ENCODE peak calls at places on chromosomes 11 and 22, in seven cellular contexts. One of them, this sample, is unnamed.

GRCh38 chr11:429391-429790 is 12.4 kb downstream of the ANO9 start:
- DNase-seq in PC-3: no peak
- DNase-seq in A172: no peak
- DNase-seq in activated T-helper 1 cell treated with anti-CD3 and anti-CD28 coated beads, Interleukin-2, amount 50 U/mL, for 16 hours: no peak
- DNase-seq in activated CD4-positive, alpha-beta T cell treated with anti-CD3 and anti-CD28 coated beads, Interleukin-2, amount 50 U/mL, for 48 hours: no peak
- DNase-seq in RCC 7860: no peak
- DNase-seq in cardiac fibroblast: no peak
- DNase-seq in this sample: no peak

GRCh38 chr22:20305894-20306645 is 13.8 kb downstream of the DGCR6L start:
- DNase-seq in PC-3: no peak
- DNase-seq in A172: no peak
- DNase-seq in activated T-helper 1 cell treated with anti-CD3 and anti-CD28 coated beads, Interleukin-2, amount 50 U/mL, for 16 hours: no peak
- DNase-seq in activated CD4-positive, alpha-beta T cell treated with anti-CD3 and anti-CD28 coated beads, Interleukin-2, amount 50 U/mL, for 48 hours: no peak
- DNase-seq in RCC 7860: no peak
- DNase-seq in cardiac fibroblast: no peak
- DNase-seq in this sample: no peak

GRCh38 chr11:85665756-85666155 is 827 bp upstream of the CREBZF start:
- DNase-seq in PC-3: no peak
- DNase-seq in A172: no peak
- DNase-seq in activated T-helper 1 cell treated with anti-CD3 and anti-CD28 coated beads, Interleukin-2, amount 50 U/mL, for 16 hours: no peak
- DNase-seq in activated CD4-positive, alpha-beta T cell treated with anti-CD3 and anti-CD28 coated beads, Interleukin-2, amount 50 U/mL, for 48 hours: no peak
- DNase-seq in RCC 7860: no peak
- DNase-seq in cardiac fibroblast: no peak
- DNase-seq in this sample: peak; percentile 30

GRCh38 chr11:132621976-132622375 is 910.3 kb downstream of the OPCML start:
- DNase-seq in PC-3: no peak
- DNase-seq in A172: no peak
- DNase-seq in activated T-helper 1 cell treated with anti-CD3 and anti-CD28 coated beads, Interleukin-2, amount 50 U/mL, for 16 hours: no peak
- DNase-seq in activated CD4-positive, alpha-beta T cell treated with anti-CD3 and anti-CD28 coated beads, Interleukin-2, amount 50 U/mL, for 48 hours: no peak
- DNase-seq in RCC 7860: no peak
- DNase-seq in cardiac fibroblast: no peak
- DNase-seq in this sample: no peak

GRCh38 chr22:24066260-24066659 is 55.2 kb downstream of the CABIN1 start:
- DNase-seq in PC-3: no peak
- DNase-seq in A172: no peak
- DNase-seq in activated T-helper 1 cell treated with anti-CD3 and anti-CD28 coated beads, Interleukin-2, amount 50 U/mL, for 16 hours: no peak
- DNase-seq in activated CD4-positive, alpha-beta T cell treated with anti-CD3 and anti-CD28 coated beads, Interleukin-2, amount 50 U/mL, for 48 hours: no peak
- DNase-seq in RCC 7860: no peak
- DNase-seq in cardiac fibroblast: no peak
- DNase-seq in this sample: no peak

GRCh38 chr11:84313830-84314359 is 1027.7 kb upstream of the CCDC90B start:
- DNase-seq in PC-3: no peak
- DNase-seq in A172: no peak
- DNase-seq in activated T-helper 1 cell treated with anti-CD3 and anti-CD28 coated beads, Interleukin-2, amount 50 U/mL, for 16 hours: no peak
- DNase-seq in activated CD4-positive, alpha-beta T cell treated with anti-CD3 and anti-CD28 coated beads, Interleukin-2, amount 50 U/mL, for 48 hours: no peak
- DNase-seq in RCC 7860: no peak
- DNase-seq in cardiac fibroblast: no peak
- DNase-seq in this sample: no peak

GRCh38 chr11:69892237-69892985 is 73.2 kb upstream of the FGF3 start:
- DNase-seq in PC-3: no peak
- DNase-seq in A172: no peak
- DNase-seq in activated T-helper 1 cell treated with anti-CD3 and anti-CD28 coated beads, Interleukin-2, amount 50 U/mL, for 16 hours: no peak
- DNase-seq in activated CD4-positive, alpha-beta T cell treated with anti-CD3 and anti-CD28 coated beads, Interleukin-2, amount 50 U/mL, for 48 hours: no peak
- DNase-seq in RCC 7860: no peak
- DNase-seq in cardiac fibroblast: no peak
- DNase-seq in this sample: no peak

GRCh38 chr11:68118753-68119448 is 2.3 kb downstream of the CHKA start:
- DNase-seq in PC-3: peak; percentile 41
- DNase-seq in A172: no peak
- DNase-seq in activated T-helper 1 cell treated with anti-CD3 and anti-CD28 coated beads, Interleukin-2, amount 50 U/mL, for 16 hours: no peak
- DNase-seq in activated CD4-positive, alpha-beta T cell treated with anti-CD3 and anti-CD28 coated beads, Interleukin-2, amount 50 U/mL, for 48 hours: no peak
- DNase-seq in RCC 7860: no peak
- DNase-seq in cardiac fibroblast: peak; percentile 35
- DNase-seq in this sample: peak; percentile 35

GRCh38 chr22:33811686-33812085 is 108.6 kb downstream of the LARGE1 start:
- DNase-seq in PC-3: no peak
- DNase-seq in A172: peak; percentile 61
- DNase-seq in activated T-helper 1 cell treated with anti-CD3 and anti-CD28 coated beads, Interleukin-2, amount 50 U/mL, for 16 hours: no peak
- DNase-seq in activated CD4-positive, alpha-beta T cell treated with anti-CD3 and anti-CD28 coated beads, Interleukin-2, amount 50 U/mL, for 48 hours: no peak
- DNase-seq in RCC 7860: no peak
- DNase-seq in cardiac fibroblast: peak; percentile 74
- DNase-seq in this sample: peak; percentile 14

GRCh38 chr11:111299111-111300026 is 1.0 kb downstream of the POU2AF3 start:
- DNase-seq in PC-3: peak; percentile 43
- DNase-seq in A172: peak; percentile 16
- DNase-seq in activated T-helper 1 cell treated with anti-CD3 and anti-CD28 coated beads, Interleukin-2, amount 50 U/mL, for 16 hours: no peak
- DNase-seq in activated CD4-positive, alpha-beta T cell treated with anti-CD3 and anti-CD28 coated beads, Interleukin-2, amount 50 U/mL, for 48 hours: peak; percentile 12
- DNase-seq in RCC 7860: no peak
- DNase-seq in cardiac fibroblast: peak; percentile 40
- DNase-seq in this sample: peak; percentile 40

GRCh38 chr11:73274722-73275380 is 2.7 kb downstream of the P2RY6 start:
- DNase-seq in PC-3: no peak
- DNase-seq in A172: no peak
- DNase-seq in activated T-helper 1 cell treated with anti-CD3 and anti-CD28 coated beads, Interleukin-2, amount 50 U/mL, for 16 hours: no peak
- DNase-seq in activated CD4-positive, alpha-beta T cell treated with anti-CD3 and anti-CD28 coated beads, Interleukin-2, amount 50 U/mL, for 48 hours: no peak
- DNase-seq in RCC 7860: no peak
- DNase-seq in cardiac fibroblast: no peak
- DNase-seq in this sample: no peak

GRCh38 chr22:26671317-26672059 is 14.1 kb downstream of the MIAT start:
- DNase-seq in PC-3: no peak
- DNase-seq in A172: no peak
- DNase-seq in activated T-helper 1 cell treated with anti-CD3 and anti-CD28 coated beads, Interleukin-2, amount 50 U/mL, for 16 hours: peak; percentile 55
- DNase-seq in activated CD4-positive, alpha-beta T cell treated with anti-CD3 and anti-CD28 coated beads, Interleukin-2, amount 50 U/mL, for 48 hours: peak; percentile 81
- DNase-seq in RCC 7860: peak; percentile 85
- DNase-seq in cardiac fibroblast: no peak
- DNase-seq in this sample: no peak

GRCh38 chr11:61491736-61492395 is 16.7 kb upstream of the LRRC10B start:
- DNase-seq in PC-3: no peak
- DNase-seq in A172: no peak
- DNase-seq in activated T-helper 1 cell treated with anti-CD3 and anti-CD28 coated beads, Interleukin-2, amount 50 U/mL, for 16 hours: no peak
- DNase-seq in activated CD4-positive, alpha-beta T cell treated with anti-CD3 and anti-CD28 coated beads, Interleukin-2, amount 50 U/mL, for 48 hours: no peak
- DNase-seq in RCC 7860: no peak
- DNase-seq in cardiac fibroblast: no peak
- DNase-seq in this sample: no peak

GRCh38 chr11:45078236-45079074 is 68.0 kb upstream of the PRDM11 start:
- DNase-seq in PC-3: no peak
- DNase-seq in A172: no peak
- DNase-seq in activated T-helper 1 cell treated with anti-CD3 and anti-CD28 coated beads, Interleukin-2, amount 50 U/mL, for 16 hours: no peak
- DNase-seq in activated CD4-positive, alpha-beta T cell treated with anti-CD3 and anti-CD28 coated beads, Interleukin-2, amount 50 U/mL, for 48 hours: no peak
- DNase-seq in RCC 7860: no peak
- DNase-seq in cardiac fibroblast: peak; percentile 47
- DNase-seq in this sample: no peak

GRCh38 chr22:29078869-29079207 is 6.0 kb downstream of the KREMEN1 start:
- DNase-seq in PC-3: no peak
- DNase-seq in A172: no peak
- DNase-seq in activated T-helper 1 cell treated with anti-CD3 and anti-CD28 coated beads, Interleukin-2, amount 50 U/mL, for 16 hours: no peak
- DNase-seq in activated CD4-positive, alpha-beta T cell treated with anti-CD3 and anti-CD28 coated beads, Interleukin-2, amount 50 U/mL, for 48 hours: no peak
- DNase-seq in RCC 7860: no peak
- DNase-seq in cardiac fibroblast: no peak
- DNase-seq in this sample: no peak

GRCh38 chr11:8366316-8366715 is 102.6 kb upstream of the LMO1 start:
- DNase-seq in PC-3: no peak
- DNase-seq in A172: no peak
- DNase-seq in activated T-helper 1 cell treated with anti-CD3 and anti-CD28 coated beads, Interleukin-2, amount 50 U/mL, for 16 hours: no peak
- DNase-seq in activated CD4-positive, alpha-beta T cell treated with anti-CD3 and anti-CD28 coated beads, Interleukin-2, amount 50 U/mL, for 48 hours: no peak
- DNase-seq in RCC 7860: no peak
- DNase-seq in cardiac fibroblast: no peak
- DNase-seq in this sample: no peak

GRCh38 chr11:61834278-61835004 is 6.3 kb downstream of the FADS2 start:
- DNase-seq in PC-3: peak; percentile 34
- DNase-seq in A172: peak; percentile 68
- DNase-seq in activated T-helper 1 cell treated with anti-CD3 and anti-CD28 coated beads, Interleukin-2, amount 50 U/mL, for 16 hours: no peak
- DNase-seq in activated CD4-positive, alpha-beta T cell treated with anti-CD3 and anti-CD28 coated beads, Interleukin-2, amount 50 U/mL, for 48 hours: peak; percentile 33
- DNase-seq in RCC 7860: no peak
- DNase-seq in cardiac fibroblast: peak; percentile 93
- DNase-seq in this sample: peak; percentile 81

GRCh38 chr11:65911682-65912568 is 6.9 kb downstream of the C11orf68 start:
- DNase-seq in PC-3: peak; percentile 99
- DNase-seq in A172: peak; percentile 97
- DNase-seq in activated T-helper 1 cell treated with anti-CD3 and anti-CD28 coated beads, Interleukin-2, amount 50 U/mL, for 16 hours: no peak
- DNase-seq in activated CD4-positive, alpha-beta T cell treated with anti-CD3 and anti-CD28 coated beads, Interleukin-2, amount 50 U/mL, for 48 hours: no peak
- DNase-seq in RCC 7860: peak; percentile 91
- DNase-seq in cardiac fibroblast: peak; percentile 87
- DNase-seq in this sample: peak; percentile 88

GRCh38 chr22:47351836-47352579 is 589.6 kb downstream of the TBC1D22A start:
- DNase-seq in PC-3: no peak
- DNase-seq in A172: no peak
- DNase-seq in activated T-helper 1 cell treated with anti-CD3 and anti-CD28 coated beads, Interleukin-2, amount 50 U/mL, for 16 hours: no peak
- DNase-seq in activated CD4-positive, alpha-beta T cell treated with anti-CD3 and anti-CD28 coated beads, Interleukin-2, amount 50 U/mL, for 48 hours: no peak
- DNase-seq in RCC 7860: no peak
- DNase-seq in cardiac fibroblast: no peak
- DNase-seq in this sample: no peak

GRCh38 chr11:122754553-122755322 is 83.6 kb upstream of the CRTAM start:
- DNase-seq in PC-3: peak; percentile 63
- DNase-seq in A172: no peak
- DNase-seq in activated T-helper 1 cell treated with anti-CD3 and anti-CD28 coated beads, Interleukin-2, amount 50 U/mL, for 16 hours: no peak
- DNase-seq in activated CD4-positive, alpha-beta T cell treated with anti-CD3 and anti-CD28 coated beads, Interleukin-2, amount 50 U/mL, for 48 hours: peak; percentile 50
- DNase-seq in RCC 7860: no peak
- DNase-seq in cardiac fibroblast: no peak
- DNase-seq in this sample: no peak

GRCh38 chr22:19125011-19125410 is 2.8 kb upstream of the DGCR2 start:
- DNase-seq in PC-3: no peak
- DNase-seq in A172: no peak
- DNase-seq in activated T-helper 1 cell treated with anti-CD3 and anti-CD28 coated beads, Interleukin-2, amount 50 U/mL, for 16 hours: no peak
- DNase-seq in activated CD4-positive, alpha-beta T cell treated with anti-CD3 and anti-CD28 coated beads, Interleukin-2, amount 50 U/mL, for 48 hours: no peak
- DNase-seq in RCC 7860: no peak
- DNase-seq in cardiac fibroblast: no peak
- DNase-seq in this sample: no peak

GRCh38 chr11:20093775-20094174 is 66.5 kb downstream of the DBX1 start:
- DNase-seq in PC-3: no peak
- DNase-seq in A172: peak; percentile 46
- DNase-seq in activated T-helper 1 cell treated with anti-CD3 and anti-CD28 coated beads, Interleukin-2, amount 50 U/mL, for 16 hours: no peak
- DNase-seq in activated CD4-positive, alpha-beta T cell treated with anti-CD3 and anti-CD28 coated beads, Interleukin-2, amount 50 U/mL, for 48 hours: no peak
- DNase-seq in RCC 7860: no peak
- DNase-seq in cardiac fibroblast: peak; percentile 40
- DNase-seq in this sample: no peak

GRCh38 chr11:16191852-16192240 is 164.5 kb downstream of the SOX6 start:
- DNase-seq in PC-3: no peak
- DNase-seq in A172: no peak
- DNase-seq in activated T-helper 1 cell treated with anti-CD3 and anti-CD28 coated beads, Interleukin-2, amount 50 U/mL, for 16 hours: no peak
- DNase-seq in activated CD4-positive, alpha-beta T cell treated with anti-CD3 and anti-CD28 coated beads, Interleukin-2, amount 50 U/mL, for 48 hours: no peak
- DNase-seq in RCC 7860: no peak
- DNase-seq in cardiac fibroblast: no peak
- DNase-seq in this sample: no peak

GRCh38 chr22:49103314-49104052 is 724.2 kb downstream of the BRD1 start:
- DNase-seq in PC-3: no peak
- DNase-seq in A172: no peak
- DNase-seq in activated T-helper 1 cell treated with anti-CD3 and anti-CD28 coated beads, Interleukin-2, amount 50 U/mL, for 16 hours: no peak
- DNase-seq in activated CD4-positive, alpha-beta T cell treated with anti-CD3 and anti-CD28 coated beads, Interleukin-2, amount 50 U/mL, for 48 hours: no peak
- DNase-seq in RCC 7860: no peak
- DNase-seq in cardiac fibroblast: no peak
- DNase-seq in this sample: no peak

GRCh38 chr11:117361432-117361831 is 33.8 kb downstream of the CEP164 start:
- DNase-seq in PC-3: no peak
- DNase-seq in A172: no peak
- DNase-seq in activated T-helper 1 cell treated with anti-CD3 and anti-CD28 coated beads, Interleukin-2, amount 50 U/mL, for 16 hours: no peak
- DNase-seq in activated CD4-positive, alpha-beta T cell treated with anti-CD3 and anti-CD28 coated beads, Interleukin-2, amount 50 U/mL, for 48 hours: no peak
- DNase-seq in RCC 7860: no peak
- DNase-seq in cardiac fibroblast: no peak
- DNase-seq in this sample: no peak